ENCODE peak calls at places on chromosome 15, in nine cellular contexts. N is colonic mucosa, R is psoas muscle, Q is tibial artery, H is adrenal gland, S is testis, X is OCI-LY7, K is gastrocnemius medialis, A is GM23338. U is an unnamed sample. For H3K36me3, the result is how much of the 10 kb centered on the place peaks cover.

GRCh38 chr15:94840794-94841587 is 609.6 kb downstream of the MCTP2 start:
- DNase-seq in N (no peak), R (no peak), Q (peak), H (no peak), S (no peak), X (no peak), K (no peak), A (peak), U (no peak)

GRCh38 chr15:61081028-61081322 is 148.1 kb downstream of the RORA start:
- DNase-seq in N (no peak), R (no peak), Q (no peak), H (no peak), S (no peak), X (no peak), K (no peak), A (no peak), U (no peak)

GRCh38 chr15:52350423-52350822 is 54.8 kb upstream of the MYO5C start:
- DNase-seq in N (no peak), R (no peak), Q (no peak), H (no peak), S (no peak), X (no peak), K (no peak), A (peak), U (no peak)

GRCh38 chr15:40343512-40343911 is 2.8 kb upstream of the CCDC9B start:
- DNase-seq in N (no peak), R (peak), Q (peak), H (no peak), S (no peak), X (no peak), K (no peak), A (no peak), U (no peak)

GRCh38 chr15:85618956-85619491 is 175.7 kb downstream of the KLHL25 start:
- DNase-seq in N (peak), R (peak), Q (peak), H (peak), S (peak), X (no peak), K (peak), A (peak), U (no peak)

GRCh38 chr15:39625451-39625850 is 44.6 kb downstream of the THBS1 start:
- DNase-seq in N (no peak), R (no peak), Q (no peak), H (no peak), S (no peak), X (no peak), K (no peak), A (no peak), U (no peak)

GRCh38 chr15:81893182-81893833 is 152.5 kb downstream of the MEX3B start:
- DNase-seq in N (no peak), R (no peak), Q (no peak), H (no peak), S (no peak), X (no peak), K (no peak), A (no peak), U (no peak)

GRCh38 chr15:36590838-36591237 is 11.4 kb downstream of the CDIN1 start:
- DNase-seq in N (no peak), R (no peak), Q (no peak), H (no peak), S (no peak), X (no peak), K (no peak), A (no peak), U (no peak)

GRCh38 chr15:69265347-69265955 is 33.3 kb upstream of the PAQR5 start:
- DNase-seq in N (no peak), R (no peak), Q (no peak), H (no peak), S (no peak), X (peak), K (no peak), A (peak), U (no peak)

GRCh38 chr15:69145149-69145693 is 15.2 kb upstream of the GLCE start:
- DNase-seq in N (no peak), R (no peak), Q (no peak), H (no peak), S (no peak), X (no peak), K (no peak), A (no peak), U (no peak)

GRCh38 chr15:31934821-31935220 is 95.5 kb upstream of the CHRNA7 start:
- DNase-seq in N (no peak), R (no peak), Q (no peak), H (no peak), S (no peak), X (no peak), K (no peak), A (no peak), U (no peak)

GRCh38 chr15:52247032-52247431 is 48.6 kb downstream of the MYO5C start:
- DNase-seq in N (no peak), R (no peak), Q (no peak), H (no peak), S (no peak), X (no peak), K (no peak), A (no peak), U (no peak)

GRCh38 chr15:51726302-51727073 is 11.0 kb downstream of the LYSMD2 start:
- DNase-seq in N (peak), R (peak), Q (no peak), H (peak), S (no peak), X (no peak), K (peak), A (peak), U (no peak)

GRCh38 chr15:99997112-99997651 is 263.9 kb upstream of the LYSMD4 start:
- DNase-seq in N (no peak), R (peak), Q (peak), H (no peak), S (no peak), X (no peak), K (no peak), A (no peak), U (no peak)

GRCh38 chr15:81897011-81897677 is 148.7 kb downstream of the MEX3B start:
- DNase-seq in N (no peak), R (no peak), Q (no peak), H (no peak), S (no peak), X (no peak), K (no peak), A (no peak), U (no peak)

GRCh38 chr15:100905855-100906254 is 13.3 kb upstream of the LRRK1 start:
- DNase-seq in N (no peak), R (no peak), Q (no peak), H (no peak), S (no peak), X (no peak), K (no peak), A (peak), U (no peak)

GRCh38 chr15:73375755-73376305 is 7.1 kb upstream of the HCN4 start:
- DNase-seq in N (no peak), R (no peak), Q (no peak), H (no peak), S (no peak), X (no peak), K (no peak), A (no peak), U (no peak)

GRCh38 chr15:27358751-27359434 is 387.9 kb downstream of the GABRG3 start:
- DNase-seq in N (no peak), R (no peak), Q (no peak), H (peak), S (peak), X (no peak), K (no peak), A (peak), U (no peak)

GRCh38 chr15:82313446-82313845 is 35.8 kb downstream of the GOLGA6L10 start:
- DNase-seq in N (no peak), R (no peak), Q (peak), H (no peak), S (no peak), X (no peak), K (no peak), A (no peak), U (no peak)

GRCh38 chr15:69193948-69194827 is 33.8 kb downstream of the GLCE start:
- DNase-seq in N (no peak), R (no peak), Q (no peak), H (no peak), S (no peak), X (no peak), K (no peak), A (no peak), U (no peak)

GRCh38 chr15:85711590-85712192 is 83.0 kb downstream of the KLHL25 start:
- DNase-seq in N (no peak), R (no peak), Q (no peak), H (no peak), S (no peak), X (no peak), K (no peak), A (no peak), U (no peak)

GRCh38 chr15:42665827-42666226 is 71.1 kb downstream of the CDAN1 start:
- DNase-seq in N (no peak), R (no peak), Q (no peak), H (no peak), S (no peak), X (no peak), K (no peak), A (peak), U (no peak)

GRCh38 chr15:55743615-55743978 is 645 bp upstream of the PRTG start:
- DNase-seq in N (no peak), R (no peak), Q (no peak), H (no peak), S (no peak), X (no peak), K (no peak), A (no peak), U (no peak)

GRCh38 chr15:58742424-58743160 is 6.9 kb downstream of the ADAM10 start:
- DNase-seq in N (no peak), R (no peak), Q (no peak), H (no peak), S (no peak), X (no peak), K (no peak), A (no peak), U (no peak)

GRCh38 chr15:23422946-23423708 is 23.9 kb downstream of the GOLGA6L2 start:
- DNase-seq in N (no peak), R (peak), Q (peak), H (peak), S (no peak), X (no peak), K (no peak), A (no peak), U (no peak)

GRCh38 chr15:55270301-55270700 is 19.3 kb downstream of the RAB27A start:
- DNase-seq in N (no peak), R (no peak), Q (no peak), H (no peak), S (no peak), X (no peak), K (no peak), A (no peak), U (no peak)

GRCh38 chr15:66621491-66622467 is 56.0 kb upstream of the LCTL start:
- DNase-seq in N (peak), R (no peak), Q (no peak), H (no peak), S (no peak), X (no peak), K (no peak), A (peak), U (peak)

GRCh38 chr15:31782016-31782783 is 248.1 kb upstream of the CHRNA7 start:
- DNase-seq in N (no peak), R (no peak), Q (no peak), H (no peak), S (no peak), X (no peak), K (no peak), A (no peak), U (no peak)

GRCh38 chr15:66097151-66098018 is 156.2 kb downstream of the MEGF11 start:
- DNase-seq in N (no peak), R (no peak), Q (peak), H (no peak), S (no peak), X (no peak), K (peak), A (no peak), U (no peak)

GRCh38 chr15:39415634-39416033 is 165.2 kb upstream of the THBS1 start:
- DNase-seq in N (no peak), R (no peak), Q (no peak), H (no peak), S (no peak), X (no peak), K (no peak), A (no peak), U (no peak)

GRCh38 chr15:62942411-62942810 is 100.1 kb upstream of the TPM1 start:
- DNase-seq in N (no peak), R (no peak), Q (no peak), H (no peak), S (no peak), X (no peak), K (no peak), A (no peak), U (no peak)

GRCh38 chr15:62835351-62835750 is 207.2 kb upstream of the TPM1 start:
- DNase-seq in N (no peak), R (peak), Q (no peak), H (no peak), S (no peak), X (no peak), K (peak), A (no peak), U (no peak)

GRCh38 chr15:80584561-80584964 is 110.5 kb upstream of the ABHD17C start:
- DNase-seq in N (no peak), R (no peak), Q (peak), H (no peak), S (no peak), X (no peak), K (no peak), A (no peak), U (no peak)

GRCh38 chr15:80587007-80587406 is 108.1 kb upstream of the ABHD17C start:
- DNase-seq in N (no peak), R (no peak), Q (no peak), H (no peak), S (no peak), X (no peak), K (no peak), A (peak), U (no peak)

GRCh38 chr15:80586141-80586540 is 109.0 kb upstream of the ABHD17C start:
- DNase-seq in N (no peak), R (no peak), Q (no peak), H (no peak), S (no peak), X (no peak), K (no peak), A (no peak), U (no peak)

GRCh38 chr15:80584973-80585372 is 110.1 kb upstream of the ABHD17C start:
- DNase-seq in N (no peak), R (no peak), Q (no peak), H (no peak), S (no peak), X (no peak), K (no peak), A (no peak), U (no peak)

GRCh38 chr15:80585544-80586018 is 109.5 kb upstream of the ABHD17C start:
- DNase-seq in N (peak), R (no peak), Q (peak), H (no peak), S (no peak), X (no peak), K (no peak), A (peak), U (no peak)
- TF ChIP-seq CTCF in N (peak), R (no peak), Q (no peak), H (no peak), S (no peak), X (peak), K (no peak), A (peak), U (no peak)

GRCh38 chr15:74630284-74631086 is 14.8 kb downstream of the CLK3 start:
- DNase-seq in N (no peak), R (no peak), Q (peak), H (no peak), S (no peak), X (peak), K (no peak), A (no peak), U (no peak)

GRCh38 chr15:74631087-74631385 is 15.4 kb downstream of the CLK3 start:
- DNase-seq in N (no peak), R (no peak), Q (peak), H (no peak), S (no peak), X (no peak), K (no peak), A (no peak), U (no peak)

GRCh38 chr15:74631935-74632560 is 16.4 kb downstream of the CLK3 start:
- DNase-seq in N (peak), R (peak), Q (no peak), H (peak), S (peak), X (peak), K (no peak), A (peak), U (no peak)

GRCh38 chr15:74632601-74633000 is 17.0 kb downstream of the CLK3 start:
- DNase-seq in N (no peak), R (no peak), Q (no peak), H (no peak), S (no peak), X (no peak), K (no peak), A (no peak), U (no peak)

DNA sequence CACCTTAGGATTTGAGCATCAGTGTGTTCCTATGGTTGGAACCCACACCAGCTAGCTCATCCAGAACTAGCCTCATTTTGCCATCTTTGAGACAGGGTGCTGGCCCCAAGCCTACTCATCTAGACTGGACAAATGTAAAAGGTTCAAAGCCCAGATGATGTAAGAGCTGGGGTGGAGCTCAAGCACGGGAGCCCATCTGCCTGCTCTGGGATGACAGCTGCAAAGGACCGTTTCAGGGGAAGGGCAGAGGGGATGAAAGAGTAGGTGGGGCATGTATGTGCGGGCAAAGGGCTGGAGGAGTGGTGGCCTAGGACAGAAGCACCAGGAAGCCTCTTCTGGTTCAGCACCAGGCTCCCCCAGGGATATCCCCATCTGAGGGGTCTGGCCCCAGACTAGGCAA is 15.8 kb downstream of the CLK3 start:
- DNase-seq in N (no peak), R (no peak), Q (no peak), H (no peak), S (no peak), X (no peak), K (no peak), A (no peak), U (no peak)
- H3K36me3 ChIP-seq in N (under half), R (under half), Q (half or more), H (half or more), S (under half), X (half or more), K (under half), A (under half), U (half or more)

GRCh38 chr15:49423021-49423420 is at the start of gene FGF7:
- DNase-seq in N (no peak), R (no peak), Q (no peak), H (no peak), S (no peak), X (peak), K (no peak), A (peak), U (no peak)
- TF ChIP-seq CTCF in N (no peak), R (no peak), Q (no peak), H (no peak), S (no peak), X (peak), K (no peak), A (no peak), U (no peak)

GRCh38 chr15:57549935-57550334 is 41.8 kb upstream of the MYZAP start:
- DNase-seq in N (no peak), R (no peak), Q (no peak), H (no peak), S (no peak), X (no peak), K (peak), A (no peak), U (no peak)

GRCh38 chr15:57547243-57547755 is 44.4 kb upstream of the MYZAP start:
- DNase-seq in N (no peak), R (no peak), Q (no peak), H (no peak), S (no peak), X (no peak), K (no peak), A (no peak), U (no peak)

GRCh38 chr15:57550640-57551039 is 41.1 kb upstream of the MYZAP start:
- DNase-seq in N (peak), R (no peak), Q (no peak), H (no peak), S (no peak), X (no peak), K (peak), A (no peak), U (peak)

GRCh38 chr15:57548325-57548724 is 43.4 kb upstream of the MYZAP start:
- DNase-seq in N (no peak), R (no peak), Q (no peak), H (no peak), S (no peak), X (no peak), K (no peak), A (no peak), U (no peak)

GRCh38 chr15:57548835-57549234 is 42.9 kb upstream of the MYZAP start:
- DNase-seq in N (peak), R (no peak), Q (no peak), H (no peak), S (no peak), X (no peak), K (no peak), A (no peak), U (no peak)
- H3K36me3 ChIP-seq in N (under half), R (under half), Q (under half), H (under half), S (under half), X (under half), K (under half), A (under half), U (under half)

GRCh38 chr15:26095710-26096330 is 232.7 kb upstream of the ATP10A start:
- DNase-seq in N (no peak), R (no peak), Q (no peak), H (no peak), S (no peak), X (no peak), K (no peak), A (peak), U (no peak)
- TF ChIP-seq CTCF in N (no peak), R (no peak), Q (peak), H (no peak), S (no peak), X (no peak), K (no peak), A (peak), U (no peak)

DNA sequence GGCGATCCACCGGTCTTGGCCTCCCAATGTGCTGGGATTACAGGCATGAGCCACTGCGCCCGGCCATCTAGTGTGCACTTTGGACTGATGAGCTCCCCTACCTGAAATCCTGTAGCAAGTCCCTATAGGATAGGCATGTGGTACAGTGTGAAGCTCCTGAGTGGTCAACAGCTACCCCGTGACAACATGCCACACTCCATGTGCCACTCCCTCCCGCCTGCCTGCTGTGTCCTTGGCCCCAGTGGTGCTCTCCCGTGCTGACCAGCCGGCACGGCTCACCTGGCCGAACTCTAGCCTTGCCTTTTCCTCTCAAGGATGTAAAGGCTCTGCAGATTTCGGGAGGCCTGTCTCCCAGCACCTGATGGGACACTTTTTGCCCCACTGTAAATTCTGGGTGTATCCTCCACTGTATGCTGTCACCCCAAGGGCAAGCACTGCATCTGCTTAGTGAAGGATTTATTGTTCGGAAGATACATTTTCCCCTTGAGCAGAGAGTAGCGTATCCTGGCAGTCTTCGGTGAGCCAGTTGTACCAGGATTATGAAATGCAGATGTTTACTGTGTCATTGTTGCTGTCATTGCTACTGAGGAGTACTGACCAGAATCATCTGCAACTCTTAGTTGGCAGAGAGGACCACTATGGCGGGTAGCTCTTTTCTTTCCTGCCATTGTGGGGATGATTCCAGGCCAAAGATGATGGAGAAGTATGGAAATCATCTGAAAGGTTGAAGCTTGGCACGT is 64.7 kb downstream of the IGF1R start:
- DNase-seq in N (no peak), R (no peak), Q (no peak), H (no peak), S (no peak), X (no peak), K (no peak), A (no peak), U (no peak)
- H3K36me3 ChIP-seq in N (under half), R (under half), Q (under half), H (under half), S (under half), X (under half), K (under half), A (under half), U (under half)

DNA sequence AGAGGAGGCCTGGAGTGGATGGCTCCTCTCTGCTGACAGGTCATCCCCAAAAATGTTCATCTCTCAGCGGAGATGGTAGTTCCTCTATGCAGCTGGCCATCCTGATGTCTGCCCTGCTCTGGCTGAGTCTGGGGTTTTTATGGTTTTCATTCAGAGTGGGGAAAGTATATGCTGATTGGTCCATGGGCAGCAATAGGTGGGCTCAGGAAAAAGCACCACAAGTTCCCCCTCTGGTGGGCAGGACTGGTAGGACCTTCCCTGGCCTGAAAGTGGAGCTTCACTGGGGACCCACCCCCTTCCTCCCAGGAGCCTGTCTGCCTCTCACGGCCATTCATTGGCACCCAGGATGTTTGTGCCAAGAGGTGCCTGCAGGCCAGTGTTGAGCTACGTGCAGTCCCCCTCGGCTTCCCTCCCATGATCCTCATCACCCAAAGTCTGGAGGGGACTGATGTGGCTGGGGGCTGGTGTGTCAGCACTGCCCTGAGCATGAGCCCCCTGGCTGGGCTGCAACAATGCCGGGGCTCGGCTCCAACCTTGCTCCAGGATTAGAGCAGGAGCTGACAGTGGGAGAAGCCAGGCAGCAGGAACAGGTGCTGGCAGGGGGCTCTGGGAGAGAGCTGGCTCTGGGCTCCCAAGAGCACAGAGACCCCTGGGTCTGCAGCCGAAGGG is 13.1 kb upstream of the BLOC1S6 start:
- DNase-seq in N (no peak), R (no peak), Q (no peak), H (no peak), S (no peak), X (peak), K (no peak), A (peak), U (no peak)
- TF ChIP-seq CTCF in N (no peak), R (no peak), Q (no peak), H (no peak), S (no peak), X (peak), K (no peak), A (peak), U (no peak)